ENCODE peak calls at places on chromosomes 11 and 22, in seven cellular contexts. K is astrocyte, H is kidney epithelial cell, T is endothelial cell, L is brain microvascular endothelial cell, J is body of pancreas, W is upper lobe of right lung. G is an unnamed sample.
A peak's percentile ranks its signal among the peaks of the same experiment; 100 is the strongest.

GRCh38 chr22:46984751-46985506 is 222.5 kb downstream of the TBC1D22A start:
- DNase-seq in J (no peak), W (no peak), L (peak; percentile 33), H (no peak), K (peak; percentile 78), T (no peak), G (no peak)

GRCh38 chr11:94602430-94603372 is 35.5 kb downstream of the PIWIL4 start:
- DNase-seq in H (peak; percentile 82), J (peak; percentile 60), W (peak; percentile 71), T (peak; percentile 73), K (peak; percentile 67), L (peak; percentile 89), G (no peak)

GRCh38 chr11:17978553-17979287 is 34.1 kb downstream of the SERGEF start:
- DNase-seq in J (peak; percentile 37), T (peak; percentile 69), K (no peak), H (no peak), L (peak; percentile 33), W (no peak), G (peak; percentile 68)

GRCh38 chr11:12167098-12167999 is 57.0 kb downstream of the MICAL2 start:
- DNase-seq in T (no peak), K (peak; percentile 96), L (peak; percentile 94), W (peak; percentile 69), H (peak; percentile 95), J (no peak), G (no peak)

GRCh38 chr11:118928870-118929495 is 3.3 kb upstream of the BCL9L start:
- DNase-seq in K (peak; percentile 45), T (peak; percentile 63), W (peak; percentile 80), L (no peak), J (no peak), H (no peak), G (peak; percentile 67)

GRCh38 chr11:117387992-117388765 is 60.5 kb downstream of the CEP164 start:
- DNase-seq in W (no peak), T (no peak), J (no peak), H (no peak), K (peak; percentile 82), L (peak; percentile 9), G (no peak)

GRCh38 chr11:95849087-95849825 is 59.0 kb downstream of the CEP57 start:
- DNase-seq in H (peak; percentile 43), K (peak; percentile 80), T (peak; percentile 53), J (peak; percentile 26), W (no peak), L (peak; percentile 79), G (peak; percentile 16)

GRCh38 chr11:44208976-44209603 is 100.8 kb downstream of the ALX4 start:
- DNase-seq in T (no peak), K (peak; percentile 4), W (no peak), L (no peak), J (no peak), H (no peak), G (no peak)

GRCh38 chr11:75635009-75635909 is 33.6 kb downstream of the MAP6 start:
- DNase-seq in T (no peak), H (no peak), L (peak; percentile 35), J (no peak), W (no peak), K (peak; percentile 40), G (peak; percentile 21)

GRCh38 chr11:34203377-34203801 is 98.0 kb downstream of the NAT10 start:
- DNase-seq in W (no peak), J (no peak), K (no peak), H (no peak), L (no peak), T (no peak), G (no peak)

GRCh38 chr11:71977743-71978418 is 20.8 kb upstream of the IL18BP start:
- DNase-seq in K (peak; percentile 15), L (peak; percentile 49), T (peak; percentile 53), J (peak; percentile 67), W (no peak), H (no peak), G (peak; percentile 36)

GRCh38 chr11:1335811-1336761 is 26.7 kb upstream of the TOLLIP start:
- DNase-seq in L (peak; percentile 33), K (peak; percentile 43), J (peak; percentile 50), T (peak; percentile 26), W (no peak), H (no peak), G (peak; percentile 71)

GRCh38 chr22:23414727-23415489 is 165.2 kb downstream of the IGLL1 start:
- DNase-seq in L (no peak), J (no peak), H (no peak), W (peak; percentile 58), K (no peak), T (no peak), G (no peak)

GRCh38 chr11:61090982-61091372 is 11.3 kb upstream of the CD5 start:
- DNase-seq in K (no peak), W (no peak), T (no peak), J (no peak), H (no peak), L (no peak), G (no peak)

GRCh38 chr11:21944577-21944976 is 248.3 kb upstream of the ANO5 start:
- DNase-seq in T (no peak), L (no peak), K (no peak), J (no peak), H (no peak), W (no peak), G (no peak)

GRCh38 chr11:124977006-124977405 is 23.0 kb downstream of the CCDC15 start:
- DNase-seq in H (no peak), L (no peak), K (no peak), T (no peak), J (no peak), W (no peak), G (no peak)

GRCh38 chr22:32416556-32417085 is 4.6 kb upstream of the RTCB start:
- DNase-seq in L (no peak), T (no peak), W (no peak), K (no peak), H (no peak), J (no peak), G (no peak)

GRCh38 chr22:32410459-32410858 is 1.6 kb downstream of the RTCB start:
- DNase-seq in W (no peak), J (no peak), L (no peak), T (no peak), K (no peak), H (no peak), G (no peak)

GRCh38 chr22:32411388-32411787 is 659 bp downstream of the RTCB start:
- DNase-seq in W (no peak), K (peak; percentile 45), T (no peak), L (peak; percentile 14), J (no peak), H (no peak), G (no peak)

GRCh38 chr22:32411829-32412592 is at the start of gene RTCB:
- DNase-seq in T (peak; percentile 91), H (peak; percentile 73), K (peak; percentile 89), L (peak; percentile 94), J (peak; percentile 90), W (peak; percentile 95), G (peak; percentile 92)

GRCh38 chr22:32413715-32414114 is 1.7 kb upstream of the RTCB start:
- DNase-seq in J (no peak), T (peak; percentile 4), H (no peak), L (peak; percentile 12), K (peak; percentile 8), W (no peak), G (no peak)
- TF ChIP-seq CTCF in J (no peak), T (peak; percentile 31), H (peak; percentile 60), L (peak; percentile 56), K (peak; percentile 65), W (peak; percentile 29), G (no peak)

GRCh38 chr11:3878036-3878584 is 22.6 kb downstream of the STIM1 start:
- DNase-seq in T (no peak), L (no peak), J (no peak), W (no peak), H (no peak), K (no peak), G (no peak)
- TF ChIP-seq CTCF in T (no peak), L (no peak), J (no peak), W (no peak), H (no peak), K (no peak), G (no peak)

GRCh38 chr22:49570032-49570848 is 257.4 kb downstream of the BRD1 start:
- DNase-seq in W (peak; percentile 53), K (no peak), L (no peak), H (no peak), T (no peak), J (peak; percentile 6), G (no peak)

GRCh38 chr22:49566693-49567092 is 261.0 kb downstream of the BRD1 start:
- DNase-seq in J (no peak), T (no peak), H (no peak), W (no peak), K (no peak), L (no peak), G (no peak)

GRCh38 chr22:49569286-49570031 is 258.2 kb downstream of the BRD1 start:
- DNase-seq in T (no peak), J (peak; percentile 6), L (no peak), H (no peak), W (no peak), K (no peak), G (no peak)

GRCh38 chr22:49567894-49568750 is 259.6 kb downstream of the BRD1 start:
- DNase-seq in H (no peak), L (no peak), J (no peak), K (no peak), W (no peak), T (no peak), G (no peak)

DNA sequence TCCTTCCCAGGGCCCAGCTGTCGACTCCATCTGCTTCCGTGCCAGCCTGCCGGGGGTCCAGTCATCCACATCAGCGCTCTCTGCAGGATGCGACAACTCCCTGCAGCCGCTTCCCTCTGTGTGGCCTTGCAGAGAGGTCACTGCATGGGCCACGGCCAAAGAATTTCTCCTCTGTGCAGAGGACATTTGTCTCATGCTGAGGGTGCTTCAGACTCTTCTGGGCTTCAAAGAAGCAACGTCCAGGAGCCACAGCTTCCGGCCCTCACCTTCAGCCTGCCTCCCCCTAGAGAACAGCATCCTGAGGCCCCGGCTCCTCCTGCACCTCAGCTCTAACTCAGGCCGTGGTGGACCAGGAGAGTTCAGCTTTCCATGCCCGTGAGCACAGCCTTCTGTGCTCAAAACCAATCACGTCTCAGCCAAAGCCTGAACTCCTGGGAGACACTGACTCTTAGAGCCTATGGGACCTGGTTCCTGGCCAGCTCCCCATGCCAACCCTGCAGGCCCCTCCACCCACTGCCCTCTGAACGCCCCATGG is 258.9 kb downstream of the BRD1 start:
- DNase-seq in K (no peak), W (no peak), J (no peak), L (no peak), H (no peak), T (no peak), G (no peak)
- TF ChIP-seq CTCF in K (no peak), W (no peak), J (no peak), L (no peak), H (no peak), T (no peak), G (no peak)

GRCh38 chr11:19918302-19919049 is 205.8 kb downstream of the NAV2 start:
- DNase-seq in J (no peak), K (peak; percentile 81), H (no peak), T (no peak), W (no peak), L (peak; percentile 60), G (no peak)

GRCh38 chr11:19920982-19921381 is 208.3 kb downstream of the NAV2 start:
- DNase-seq in T (no peak), L (no peak), J (no peak), K (peak; percentile 30), W (no peak), H (no peak), G (no peak)

GRCh38 chr11:19921976-19922688 is 209.5 kb downstream of the NAV2 start:
- DNase-seq in J (no peak), H (no peak), W (no peak), K (no peak), T (no peak), L (no peak), G (no peak)

GRCh38 chr11:19917069-19917468 is 204.4 kb downstream of the NAV2 start:
- DNase-seq in W (no peak), T (no peak), J (no peak), H (no peak), L (no peak), K (no peak), G (no peak)

GRCh38 chr11:19919050-19919561 is 206.5 kb downstream of the NAV2 start:
- DNase-seq in T (no peak), W (peak; percentile 80), H (peak; percentile 80), K (peak; percentile 100), L (peak; percentile 95), J (peak; percentile 60), G (no peak)
- TF ChIP-seq CTCF in T (no peak), W (no peak), H (no peak), K (no peak), L (no peak), J (no peak), G (no peak)